ENCODE peak calls at places on chromosomes 3 and 15, in nine cellular contexts. One of them, this sample, is unnamed.

GRCh38 chr3:141000027-141000663 is 51.0 kb upstream of the SPSB4 start:
- DNase-seq in K562: peak
- DNase-seq in breast epithelium: no peak
- DNase-seq in HCT116: peak
- DNase-seq in ovary: peak
- DNase-seq in heart left ventricle: peak
- DNase-seq in spleen: no peak
- DNase-seq in thyroid gland: peak
- DNase-seq in A549: peak
- DNase-seq in this sample: peak

GRCh38 chr3:142318331-142318730 is 92.9 kb upstream of the GK5 start:
- DNase-seq in spleen: no peak
- DNase-seq in A549: no peak
- DNase-seq in heart left ventricle: no peak
- DNase-seq in ovary: no peak
- DNase-seq in K562: no peak
- DNase-seq in breast epithelium: no peak
- DNase-seq in HCT116: no peak
- DNase-seq in thyroid gland: no peak
- DNase-seq in this sample: no peak

GRCh38 chr15:63833246-63833696 is 477 bp downstream of the HERC1 start:
- DNase-seq in K562: peak
- DNase-seq in ovary: peak
- DNase-seq in heart left ventricle: peak
- DNase-seq in thyroid gland: peak
- DNase-seq in spleen: peak
- DNase-seq in A549: peak
- DNase-seq in breast epithelium: no peak
- DNase-seq in HCT116: no peak
- DNase-seq in this sample: peak

GRCh38 chr3:139263798-139264197 is 80.0 kb upstream of the MRPS22 start:
- DNase-seq in spleen: peak
- DNase-seq in heart left ventricle: no peak
- DNase-seq in K562: no peak
- DNase-seq in breast epithelium: no peak
- DNase-seq in A549: no peak
- DNase-seq in HCT116: no peak
- DNase-seq in thyroid gland: no peak
- DNase-seq in ovary: no peak
- DNase-seq in this sample: no peak

GRCh38 chr15:26771917-26772587 is 814 bp downstream of the GABRB3 start:
- DNase-seq in heart left ventricle: no peak
- DNase-seq in spleen: no peak
- DNase-seq in HCT116: no peak
- DNase-seq in thyroid gland: peak
- DNase-seq in ovary: peak
- DNase-seq in A549: peak
- DNase-seq in K562: no peak
- DNase-seq in breast epithelium: no peak
- DNase-seq in this sample: no peak

GRCh38 chr3:83843716-83844115 is 1115.1 kb upstream of the CADM2 start:
- DNase-seq in heart left ventricle: no peak
- DNase-seq in A549: no peak
- DNase-seq in ovary: no peak
- DNase-seq in HCT116: no peak
- DNase-seq in spleen: no peak
- DNase-seq in breast epithelium: no peak
- DNase-seq in thyroid gland: no peak
- DNase-seq in K562: no peak
- DNase-seq in this sample: no peak

GRCh38 chr3:114344492-114344891 is 50.7 kb downstream of the TIGIT start:
- DNase-seq in thyroid gland: no peak
- DNase-seq in A549: no peak
- DNase-seq in breast epithelium: no peak
- DNase-seq in ovary: no peak
- DNase-seq in spleen: no peak
- DNase-seq in K562: no peak
- DNase-seq in heart left ventricle: no peak
- DNase-seq in HCT116: no peak
- DNase-seq in this sample: no peak

GRCh38 chr3:5002174-5002870 is 23.1 kb downstream of the BHLHE40 start:
- DNase-seq in A549: no peak
- DNase-seq in HCT116: no peak
- DNase-seq in K562: peak
- DNase-seq in ovary: no peak
- DNase-seq in thyroid gland: no peak
- DNase-seq in spleen: no peak
- DNase-seq in breast epithelium: no peak
- DNase-seq in heart left ventricle: no peak
- DNase-seq in this sample: no peak

GRCh38 chr3:189099031-189099471 is 72.7 kb upstream of the TPRG1 start:
- DNase-seq in ovary: peak
- DNase-seq in heart left ventricle: peak
- DNase-seq in breast epithelium: peak
- DNase-seq in A549: no peak
- DNase-seq in thyroid gland: peak
- DNase-seq in spleen: peak
- DNase-seq in K562: no peak
- DNase-seq in HCT116: no peak
- DNase-seq in this sample: peak

GRCh38 chr3:9276761-9277370 is 27.4 kb upstream of the SRGAP3 start:
- DNase-seq in breast epithelium: no peak
- DNase-seq in K562: no peak
- DNase-seq in spleen: no peak
- DNase-seq in heart left ventricle: no peak
- DNase-seq in A549: no peak
- DNase-seq in thyroid gland: no peak
- DNase-seq in ovary: no peak
- DNase-seq in HCT116: no peak
- DNase-seq in this sample: no peak

GRCh38 chr3:170426240-170426797 is 7.7 kb downstream of the CLDN11 start:
- DNase-seq in ovary: no peak
- DNase-seq in thyroid gland: no peak
- DNase-seq in HCT116: no peak
- DNase-seq in A549: no peak
- DNase-seq in heart left ventricle: no peak
- DNase-seq in K562: no peak
- DNase-seq in breast epithelium: no peak
- DNase-seq in spleen: no peak
- DNase-seq in this sample: no peak

GRCh38 chr3:181292984-181293383 is 303.4 kb upstream of the DNAJC19 start:
- DNase-seq in thyroid gland: no peak
- DNase-seq in A549: no peak
- DNase-seq in breast epithelium: no peak
- DNase-seq in spleen: no peak
- DNase-seq in ovary: no peak
- DNase-seq in HCT116: no peak
- DNase-seq in heart left ventricle: no peak
- DNase-seq in K562: no peak
- DNase-seq in this sample: no peak

GRCh38 chr15:84747423-84748273 is 744 bp upstream of the ZNF592 start:
- DNase-seq in HCT116: no peak
- DNase-seq in A549: peak
- DNase-seq in heart left ventricle: peak
- DNase-seq in K562: no peak
- DNase-seq in thyroid gland: peak
- DNase-seq in spleen: peak
- DNase-seq in breast epithelium: peak
- DNase-seq in ovary: peak
- DNase-seq in this sample: peak

GRCh38 chr3:44989636-44990373 is 13.8 kb downstream of the EXOSC7 start:
- DNase-seq in breast epithelium: no peak
- DNase-seq in spleen: no peak
- DNase-seq in A549: no peak
- DNase-seq in HCT116: no peak
- DNase-seq in thyroid gland: no peak
- DNase-seq in K562: no peak
- DNase-seq in ovary: no peak
- DNase-seq in heart left ventricle: no peak
- DNase-seq in this sample: no peak

GRCh38 chr3:44991326-44991725 is 15.3 kb downstream of the EXOSC7 start:
- DNase-seq in heart left ventricle: no peak
- DNase-seq in breast epithelium: no peak
- DNase-seq in A549: no peak
- DNase-seq in spleen: no peak
- DNase-seq in HCT116: no peak
- DNase-seq in ovary: no peak
- DNase-seq in thyroid gland: no peak
- DNase-seq in K562: no peak
- DNase-seq in this sample: no peak

GRCh38 chr3:44987318-44987717 is 11.3 kb downstream of the EXOSC7 start:
- DNase-seq in ovary: no peak
- DNase-seq in HCT116: no peak
- DNase-seq in A549: no peak
- DNase-seq in breast epithelium: no peak
- DNase-seq in spleen: no peak
- DNase-seq in thyroid gland: peak
- DNase-seq in heart left ventricle: no peak
- DNase-seq in K562: no peak
- DNase-seq in this sample: no peak

GRCh38 chr3:44988073-44988472 is 12.0 kb downstream of the EXOSC7 start:
- DNase-seq in HCT116: no peak
- DNase-seq in thyroid gland: no peak
- DNase-seq in K562: no peak
- DNase-seq in A549: peak
- DNase-seq in ovary: no peak
- DNase-seq in spleen: no peak
- DNase-seq in heart left ventricle: no peak
- DNase-seq in breast epithelium: no peak
- DNase-seq in this sample: no peak

GRCh38 chr3:44989141-44989540 is 13.1 kb downstream of the EXOSC7 start:
- DNase-seq in thyroid gland: no peak
- DNase-seq in heart left ventricle: no peak
- DNase-seq in HCT116: no peak
- DNase-seq in A549: no peak
- DNase-seq in ovary: no peak
- DNase-seq in K562: no peak
- DNase-seq in breast epithelium: no peak
- DNase-seq in spleen: no peak
- DNase-seq in this sample: no peak
- TF ChIP-seq POLR2A in thyroid gland: no peak
- TF ChIP-seq POLR2A in heart left ventricle: no peak
- TF ChIP-seq POLR2A in HCT116: no peak
- TF ChIP-seq POLR2A in A549: no peak
- TF ChIP-seq POLR2A in ovary: no peak
- TF ChIP-seq POLR2A in K562: no peak
- TF ChIP-seq POLR2A in breast epithelium: no peak
- TF ChIP-seq POLR2A in spleen: no peak
- TF ChIP-seq POLR2A in this sample: no peak

GRCh38 chr3:50625879-50626182 is 8.9 kb downstream of the MAPKAPK3 start:
- DNase-seq in A549: no peak
- DNase-seq in heart left ventricle: no peak
- DNase-seq in HCT116: no peak
- DNase-seq in breast epithelium: no peak
- DNase-seq in thyroid gland: peak
- DNase-seq in ovary: no peak
- DNase-seq in spleen: no peak
- DNase-seq in K562: no peak
- DNase-seq in this sample: no peak

GRCh38 chr3:50626406-50626805 is 9.5 kb downstream of the MAPKAPK3 start:
- DNase-seq in A549: no peak
- DNase-seq in ovary: no peak
- DNase-seq in spleen: no peak
- DNase-seq in K562: no peak
- DNase-seq in breast epithelium: no peak
- DNase-seq in heart left ventricle: no peak
- DNase-seq in HCT116: no peak
- DNase-seq in thyroid gland: no peak
- DNase-seq in this sample: no peak

GRCh38 chr3:50628601-50629000 is 11.7 kb downstream of the MAPKAPK3 start:
- DNase-seq in breast epithelium: no peak
- DNase-seq in thyroid gland: no peak
- DNase-seq in A549: no peak
- DNase-seq in K562: no peak
- DNase-seq in spleen: no peak
- DNase-seq in HCT116: no peak
- DNase-seq in heart left ventricle: no peak
- DNase-seq in ovary: no peak
- DNase-seq in this sample: no peak

GRCh38 chr3:50625131-50625878 is 8.4 kb downstream of the MAPKAPK3 start:
- DNase-seq in HCT116: no peak
- DNase-seq in breast epithelium: no peak
- DNase-seq in ovary: no peak
- DNase-seq in A549: no peak
- DNase-seq in spleen: no peak
- DNase-seq in K562: no peak
- DNase-seq in thyroid gland: no peak
- DNase-seq in heart left ventricle: no peak
- DNase-seq in this sample: no peak

DNA sequence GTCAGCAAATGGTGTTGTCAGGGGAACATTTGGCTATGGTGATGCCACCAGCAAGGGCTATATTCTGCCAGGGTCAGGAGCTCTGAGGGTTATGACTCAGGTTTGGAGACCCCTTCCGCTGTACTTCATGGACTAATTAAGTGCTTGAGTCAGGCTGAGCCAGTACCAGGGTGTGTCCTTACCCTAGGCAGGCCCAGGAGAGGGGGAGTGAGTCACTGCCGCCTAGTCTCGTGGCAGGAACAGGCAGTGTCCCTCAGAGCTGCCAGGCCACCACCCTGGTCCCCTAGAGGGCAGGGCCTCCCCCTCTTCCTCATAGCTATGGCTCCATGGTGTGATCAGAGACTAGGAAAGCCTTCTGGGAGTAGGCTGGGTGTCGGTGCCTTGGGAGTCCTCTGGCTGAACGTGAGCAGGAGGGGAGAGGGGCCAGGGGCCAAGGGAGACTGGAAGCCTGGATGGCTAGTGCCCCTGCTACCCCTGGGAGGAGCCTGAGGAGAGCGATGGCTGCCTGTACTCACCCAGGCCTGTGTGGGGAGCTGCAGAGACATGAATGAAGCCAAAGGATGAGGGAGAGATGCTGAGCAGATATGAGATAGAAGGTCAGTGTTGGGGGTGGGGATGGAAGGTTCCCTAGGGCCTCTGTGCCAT is 10.6 kb downstream of the MAPKAPK3 start:
- DNase-seq in heart left ventricle: peak
- DNase-seq in A549: peak
- DNase-seq in breast epithelium: no peak
- DNase-seq in K562: no peak
- DNase-seq in ovary: no peak
- DNase-seq in thyroid gland: peak
- DNase-seq in HCT116: peak
- DNase-seq in spleen: no peak
- DNase-seq in this sample: no peak
- TF ChIP-seq CTCF in heart left ventricle: no peak
- TF ChIP-seq CTCF in A549: peak
- TF ChIP-seq CTCF in breast epithelium: no peak
- TF ChIP-seq CTCF in K562: peak
- TF ChIP-seq CTCF in ovary: no peak
- TF ChIP-seq CTCF in thyroid gland: no peak
- TF ChIP-seq CTCF in HCT116: no peak
- TF ChIP-seq CTCF in spleen: no peak
- TF ChIP-seq CTCF in this sample: no peak

GRCh38 chr3:71581981-71582611 is 1.4 kb downstream of the FOXP1 start:
- DNase-seq in ovary: peak
- DNase-seq in heart left ventricle: peak
- DNase-seq in breast epithelium: peak
- DNase-seq in A549: no peak
- DNase-seq in thyroid gland: peak
- DNase-seq in HCT116: no peak
- DNase-seq in K562: peak
- DNase-seq in spleen: peak
- DNase-seq in this sample: peak
- TF ChIP-seq POLR2A in ovary: no peak
- TF ChIP-seq POLR2A in heart left ventricle: no peak
- TF ChIP-seq POLR2A in breast epithelium: peak
- TF ChIP-seq POLR2A in A549: peak
- TF ChIP-seq POLR2A in thyroid gland: no peak
- TF ChIP-seq POLR2A in HCT116: no peak
- TF ChIP-seq POLR2A in K562: peak
- TF ChIP-seq POLR2A in spleen: no peak
- TF ChIP-seq POLR2A in this sample: no peak

GRCh38 chr15:49521802-49522201 is 98.8 kb downstream of the FGF7 start:
- DNase-seq in spleen: no peak
- DNase-seq in K562: no peak
- DNase-seq in A549: no peak
- DNase-seq in heart left ventricle: no peak
- DNase-seq in thyroid gland: no peak
- DNase-seq in HCT116: peak
- DNase-seq in ovary: no peak
- DNase-seq in breast epithelium: no peak
- DNase-seq in this sample: no peak
- TF ChIP-seq CTCF in spleen: no peak
- TF ChIP-seq CTCF in K562: no peak
- TF ChIP-seq CTCF in A549: no peak
- TF ChIP-seq CTCF in heart left ventricle: no peak
- TF ChIP-seq CTCF in thyroid gland: no peak
- TF ChIP-seq CTCF in HCT116: no peak
- TF ChIP-seq CTCF in ovary: no peak
- TF ChIP-seq CTCF in breast epithelium: no peak
- TF ChIP-seq CTCF in this sample: no peak

This sample was measured in uterus.